ENCODE peak calls at places on chromosome 17, in seven cellular contexts. K is Peyer's patch, I is kidney, X is dorsolateral prefrontal cortex, Y is A549, O is heart left ventricle, V is astrocyte of the spinal cord. Q is an unnamed sample.

GRCh38 chr17:68319420-68320162 is 28.3 kb downstream of the ARSG start:
- DNase-seq in K (no peak), I (no peak), X (no peak), Y (no peak), O (no peak), V (no peak), Q (no peak)

GRCh38 chr17:51289776-51290175 is 29.4 kb downstream of the UTP18 start:
- DNase-seq in K (no peak), I (no peak), X (no peak), Y (no peak), O (no peak), V (no peak), Q (no peak)

GRCh38 chr17:8359769-8360168 is 16.7 kb downstream of the KRABD2 start:
- DNase-seq in K (no peak), I (no peak), X (no peak), Y (no peak), O (no peak), V (peak), Q (peak)

GRCh38 chr17:82740906-82741759 is 5.7 kb downstream of the FN3K start:
- DNase-seq in K (peak), I (no peak), X (no peak), Y (no peak), O (no peak), V (no peak), Q (peak)

GRCh38 chr17:73359987-73360410 is 48.2 kb upstream of the CDC42EP4 start:
- DNase-seq in K (peak), I (peak), X (no peak), Y (no peak), O (no peak), V (no peak), Q (no peak)

GRCh38 chr17:34723875-34724274 is 144.5 kb downstream of the TMEM132E start:
- DNase-seq in K (no peak), I (no peak), X (no peak), Y (no peak), O (no peak), V (no peak), Q (no peak)

GRCh38 chr17:28997811-28998210 is 8.0 kb downstream of the SEZ6 start:
- DNase-seq in K (no peak), I (no peak), X (no peak), Y (no peak), O (no peak), V (no peak), Q (no peak)

GRCh38 chr17:75511610-75512575 is 3.4 kb downstream of the CASKIN2 start:
- DNase-seq in K (no peak), I (peak), X (no peak), Y (no peak), O (peak), V (no peak), Q (peak)

GRCh38 chr17:39921323-39921722 is 2.9 kb upstream of the GSDMB start:
- DNase-seq in K (no peak), I (peak), X (no peak), Y (no peak), O (no peak), V (no peak), Q (no peak)

DNA sequence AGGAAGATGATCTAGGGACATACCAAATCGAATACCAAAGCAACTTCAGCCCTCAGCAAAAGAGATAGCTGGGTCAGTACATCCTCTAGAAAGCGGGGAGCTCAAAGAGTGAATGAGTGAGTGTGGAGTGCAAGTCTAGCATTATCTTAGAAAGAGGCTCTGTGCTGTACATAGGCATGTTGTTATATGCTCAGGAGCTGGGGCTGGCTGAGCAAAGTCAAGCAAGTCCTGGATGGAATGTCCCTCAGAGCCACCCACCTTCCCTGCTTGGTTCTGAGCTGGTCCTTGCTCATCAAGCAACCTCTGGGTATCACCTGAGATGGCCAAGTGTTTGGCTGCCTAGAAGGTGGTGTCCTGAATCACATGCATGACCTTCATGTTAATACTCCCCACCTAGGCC is 4.9 kb upstream of the KLHL11 start:
- DNase-seq in K (no peak), I (no peak), X (no peak), Y (no peak), O (no peak), V (no peak), Q (no peak)
- TF ChIP-seq CTCF in K (no peak), I (no peak), X (no peak), Y (no peak), O (no peak), V (no peak), Q (no peak)

DNA sequence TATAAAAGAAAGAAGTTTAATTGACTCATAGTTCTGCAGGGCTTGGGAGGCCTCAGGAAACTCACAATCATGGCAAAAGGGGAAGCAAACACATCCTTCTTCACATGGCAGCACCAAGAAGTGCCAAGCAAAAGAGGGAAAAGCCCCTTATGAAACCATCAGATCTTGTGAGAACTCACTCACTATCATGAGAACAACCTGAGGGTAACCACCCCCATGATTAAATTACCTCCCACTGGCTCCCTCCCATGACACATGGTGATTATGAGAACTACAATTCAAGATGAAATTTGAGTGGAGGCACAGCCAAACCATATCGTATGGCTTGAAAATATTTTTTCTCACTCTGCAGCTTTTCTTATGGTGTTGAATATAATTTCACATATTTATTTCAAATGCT is 151.7 kb downstream of the ANKFN1 start:
- DNase-seq in K (no peak), I (no peak), X (no peak), Y (no peak), O (no peak), V (no peak), Q (no peak)
- TF ChIP-seq CTCF in K (no peak), I (no peak), X (no peak), Y (no peak), O (no peak), V (peak), Q (no peak)

GRCh38 chr17:48261297-48261880 is 153.8 kb downstream of the SNX11 start:
- DNase-seq in K (peak), I (no peak), X (no peak), Y (peak), O (peak), V (peak), Q (no peak)
- TF ChIP-seq CTCF in K (no peak), I (peak), X (no peak), Y (peak), O (no peak), V (peak), Q (peak)

GRCh38 chr17:7137182-7137943 is 22.7 kb upstream of the ASGR2 start:
- DNase-seq in K (no peak), I (no peak), X (no peak), Y (no peak), O (no peak), V (no peak), Q (no peak)
- TF ChIP-seq CTCF in K (no peak), I (no peak), X (no peak), Y (no peak), O (no peak), V (no peak), Q (no peak)